ENCODE peak calls at places on chromosomes 4 and X, in seven cellular contexts. K, C, A, O, L, M and J are unnamed samples.

GRCh38 chr4:34861661-34862060 is 1382.7 kb downstream of the ARAP2 start:
- DNase-seq in K (no peak), C (no peak), A (no peak), O (no peak), L (no peak), M (no peak), J (no peak)

GRCh38 chr4:25313194-25313895 is 771 bp downstream of the ZCCHC4 start:
- DNase-seq in K (no peak), C (no peak), A (no peak), O (peak; percentile 25), L (no peak), M (no peak), J (no peak)

GRCh38 chr4:21450331-21450730 is 498.2 kb downstream of the KCNIP4 start:
- DNase-seq in K (no peak), C (no peak), A (no peak), O (no peak), L (no peak), M (no peak), J (no peak)

GRCh38 chr4:120771907-120772306 is 150.6 kb downstream of the PRDM5 start:
- DNase-seq in K (no peak), C (no peak), A (no peak), O (peak; percentile 1), L (no peak), M (no peak), J (no peak)

GRCh38 chr4:76559236-76560071 is 124.4 kb downstream of the SHROOM3 start:
- DNase-seq in K (no peak), C (no peak), A (no peak), O (no peak), L (no peak), M (no peak), J (no peak)

GRCh38 chr4:6556263-6556662 is 18.7 kb upstream of the MAN2B2 start:
- DNase-seq in K (no peak), C (no peak), A (no peak), O (no peak), L (no peak), M (no peak), J (no peak)

GRCh38 chr4:151339472-151339871 is 14.1 kb upstream of the SH3D19 start:
- DNase-seq in K (no peak), C (no peak), A (no peak), O (no peak), L (no peak), M (no peak), J (no peak)

GRCh38 chr4:85734446-85734845 is 259.5 kb downstream of the ARHGAP24 start:
- DNase-seq in K (peak; percentile 74), C (no peak), A (no peak), O (no peak), L (no peak), M (no peak), J (no peak)

GRCh38 chr4:183765121-183765990 is 106.3 kb downstream of the TRAPPC11 start:
- DNase-seq in K (no peak), C (no peak), A (no peak), O (peak; percentile 10), L (peak; percentile 44), M (peak; percentile 54), J (no peak)

GRCh38 chrX:132956421-132957210 is 1.8 kb downstream of the HS6ST2 start:
- DNase-seq in K (no peak), C (peak; percentile 56), A (no peak), O (no peak), L (peak; percentile 5), M (no peak), J (no peak)

GRCh38 chr4:102529977-102530376 is 28.8 kb downstream of the NFKB1 start:
- DNase-seq in K (no peak), C (no peak), A (no peak), O (no peak), L (no peak), M (no peak), J (no peak)

GRCh38 chr4:116180056-116180690 is 905.2 kb downstream of the TRAM1L1 start:
- DNase-seq in K (peak; percentile 10), C (no peak), A (no peak), O (no peak), L (no peak), M (no peak), J (no peak)
- TF ChIP-seq CTCF in K (peak; percentile 46), C (no peak), A (no peak), O (peak; percentile 41), L (peak; percentile 36), M (peak; percentile 13), J (no peak)

GRCh38 chr4:118955515-118955914 is 66.9 kb downstream of the SYNPO2 start:
- DNase-seq in K (no peak), C (no peak), A (no peak), O (no peak), L (no peak), M (no peak), J (no peak)
- H3K4me3 ChIP-seq in K (no peak overlapping the region), C (no peak overlapping the region), A (no peak overlapping the region), O (no peak overlapping the region), L (no peak overlapping the region), M (no peak overlapping the region), J (peak overlapping the region; percentile 14)

DNA sequence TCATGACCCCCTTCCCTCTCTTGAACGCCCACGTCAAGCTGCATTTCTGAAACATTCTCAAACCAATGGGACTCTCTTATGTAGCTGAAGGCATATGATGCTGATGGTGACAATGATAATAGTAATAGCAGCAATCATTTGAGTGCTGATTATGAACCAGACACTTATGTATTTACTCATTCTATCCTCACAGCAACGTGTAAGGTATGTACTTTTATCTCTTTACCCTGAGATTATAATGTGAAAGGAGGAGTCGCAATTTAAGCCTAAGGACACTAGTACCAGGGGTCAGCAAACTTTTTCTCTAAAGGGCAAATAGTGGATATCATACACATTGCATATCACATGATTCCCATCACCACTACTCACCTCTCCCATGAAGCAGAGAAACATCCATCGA is 8.5 kb downstream of the PGM2 start:
- DNase-seq in K (no peak), C (no peak), A (no peak), O (no peak), L (no peak), M (no peak), J (no peak)
- H3K27ac ChIP-seq in K (no peak overlapping the region), C (no peak overlapping the region), A (no peak overlapping the region), O (no peak overlapping the region), L (no peak overlapping the region), M (no peak overlapping the region), J (no peak overlapping the region)

GRCh38 chr4:4981427-4981826 is 37.8 kb downstream of the CYTL1 start:
- DNase-seq in K (no peak), C (no peak), A (no peak), O (no peak), L (no peak), M (no peak), J (no peak)

GRCh38 chr4:4984186-4984585 is 35.1 kb downstream of the CYTL1 start:
- DNase-seq in K (no peak), C (no peak), A (no peak), O (no peak), L (no peak), M (no peak), J (no peak)

GRCh38 chr4:4981827-4982226 is 37.4 kb downstream of the CYTL1 start:
- DNase-seq in K (no peak), C (no peak), A (no peak), O (no peak), L (no peak), M (no peak), J (no peak)

GRCh38 chr4:4985036-4985435 is 34.2 kb downstream of the CYTL1 start:
- DNase-seq in K (no peak), C (no peak), A (no peak), O (no peak), L (no peak), M (no peak), J (no peak)

DNA sequence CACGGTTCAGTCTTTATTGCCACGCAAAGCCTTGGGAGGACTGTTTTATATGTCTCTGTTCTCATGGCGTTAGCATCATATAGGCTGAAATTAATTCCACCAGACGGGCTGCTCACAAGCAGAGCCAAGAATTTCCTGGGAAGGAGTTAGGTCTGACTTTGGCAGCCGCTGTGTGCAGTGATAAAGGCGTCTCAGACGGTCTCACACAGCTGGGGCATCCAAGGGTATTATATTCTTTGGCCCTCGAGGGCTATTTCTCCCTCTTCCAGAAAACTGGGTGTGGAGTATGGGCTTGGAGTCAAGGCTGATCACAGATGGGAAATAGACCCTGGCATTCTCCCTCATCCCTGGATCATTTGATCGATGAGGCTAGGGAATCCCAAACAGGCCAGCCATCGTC is 38.4 kb downstream of the CYTL1 start:
- DNase-seq in K (no peak), C (no peak), A (no peak), O (no peak), L (no peak), M (no peak), J (no peak)
- TF ChIP-seq CTCF in K (no peak), C (no peak), A (no peak), O (no peak), L (no peak), M (no peak), J (no peak)

GRCh38 chr4:155639674-155640529 is 26.7 kb upstream of the GUCY1A1 start:
- DNase-seq in K (no peak), C (no peak), A (no peak), O (no peak), L (no peak), M (no peak), J (no peak)
- H3K4me3 ChIP-seq in K (no peak overlapping the region), C (no peak overlapping the region), A (no peak overlapping the region), O (no peak overlapping the region), L (no peak overlapping the region), M (no peak overlapping the region), J (no peak overlapping the region)